ENCODE peak calls at places on chromosomes 3 and 15, in six cellular contexts. B, S, D, Z, I and O are unnamed samples.

GRCh38 chr3:78076379-78076778 is 1036.5 kb downstream of the ROBO2 start:
- DNase-seq in B (peak), S (no peak), D (no peak), Z (no peak), I (no peak), O (no peak)

GRCh38 chr3:25084016-25084415 is 344.0 kb upstream of the RARB start:
- DNase-seq in B (no peak), S (no peak), D (no peak), Z (no peak), I (no peak), O (no peak)

GRCh38 chr3:73510784-73511183 is 114.0 kb downstream of the PDZRN3 start:
- DNase-seq in B (no peak), S (no peak), D (no peak), Z (no peak), I (no peak), O (no peak)

GRCh38 chr3:34872406-34872805 is 766.9 kb upstream of the ARPP21 start:
- DNase-seq in B (no peak), S (no peak), D (no peak), Z (no peak), I (no peak), O (no peak)

GRCh38 chr15:95300958-95301357 is 1029.5 kb upstream of the NR2F2 start:
- DNase-seq in B (peak), S (no peak), D (no peak), Z (no peak), I (no peak), O (no peak)

GRCh38 chr3:178485756-178486155 is 50.5 kb upstream of the KCNMB2 start:
- DNase-seq in B (peak), S (no peak), D (peak), Z (no peak), I (peak), O (no peak)

GRCh38 chr3:173690542-173690941 is 293.0 kb downstream of the NLGN1 start:
- DNase-seq in B (no peak), S (no peak), D (no peak), Z (no peak), I (no peak), O (no peak)

GRCh38 chr3:128326051-128326823 is 140.5 kb downstream of the DNAJB8 start:
- DNase-seq in B (no peak), S (no peak), D (no peak), Z (no peak), I (no peak), O (no peak)

GRCh38 chr15:83567318-83567717 is 86.6 kb upstream of the ADAMTSL3 start:
- DNase-seq in B (no peak), S (no peak), D (no peak), Z (no peak), I (no peak), O (no peak)

GRCh38 chr15:45646220-45646619 is 11.4 kb downstream of the SQOR start:
- DNase-seq in B (peak), S (no peak), D (no peak), Z (no peak), I (no peak), O (no peak)

GRCh38 chr3:149367021-149367840 is 10.2 kb downstream of the TM4SF1 start:
- DNase-seq in B (peak), S (no peak), D (no peak), Z (no peak), I (peak), O (no peak)

GRCh38 chr3:29324180-29324651 is 43.3 kb downstream of the RBMS3 start:
- DNase-seq in B (peak), S (no peak), D (peak), Z (peak), I (peak), O (no peak)

GRCh38 chr15:58440181-58440910 is 8.6 kb downstream of the LIPC start:
- DNase-seq in B (peak), S (no peak), D (peak), Z (no peak), I (no peak), O (no peak)

GRCh38 chr3:121707531-121708273 is 41.8 kb downstream of the GOLGB1 start:
- DNase-seq in B (no peak), S (no peak), D (no peak), Z (no peak), I (peak), O (no peak)

GRCh38 chr3:25547103-25547502 is 117.6 kb downstream of the TOP2B start:
- DNase-seq in B (no peak), S (no peak), D (no peak), Z (no peak), I (no peak), O (no peak)

GRCh38 chr3:131285456-131285855 is 96.1 kb upstream of the NUDT16 start:
- DNase-seq in B (no peak), S (no peak), D (no peak), Z (no peak), I (no peak), O (no peak)

GRCh38 chr3:11641316-11641682 is 2.4 kb downstream of the VGLL4 start:
- DNase-seq in B (peak), S (no peak), D (no peak), Z (no peak), I (no peak), O (no peak)

GRCh38 chr3:55065331-55065730 is 137.5 kb upstream of the LRTM1 start:
- DNase-seq in B (no peak), S (no peak), D (no peak), Z (no peak), I (no peak), O (no peak)

GRCh38 chr15:98164573-98164972 is 204.1 kb downstream of the ARRDC4 start:
- DNase-seq in B (no peak), S (no peak), D (no peak), Z (no peak), I (no peak), O (no peak)

GRCh38 chr3:50390523-50391177 is 31.3 kb upstream of the TMEM115 start:
- DNase-seq in B (no peak), S (no peak), D (no peak), Z (peak), I (no peak), O (peak)

GRCh38 chr3:77859131-77859530 is 819.2 kb downstream of the ROBO2 start:
- DNase-seq in B (no peak), S (no peak), D (no peak), Z (no peak), I (no peak), O (no peak)

GRCh38 chr15:94231728-94232086 is 346 bp downstream of the MCTP2 start:
- DNase-seq in B (no peak), S (no peak), D (no peak), Z (no peak), I (no peak), O (no peak)

GRCh38 chr3:66498718-66499611 is 1.9 kb downstream of the LRIG1 start:
- DNase-seq in B (no peak), S (no peak), D (no peak), Z (peak), I (no peak), O (no peak)

GRCh38 chr3:56135941-56136340 is 332.3 kb downstream of the ERC2 start:
- DNase-seq in B (no peak), S (no peak), D (no peak), Z (no peak), I (no peak), O (no peak)

GRCh38 chr3:186365202-186365974 is 3.4 kb upstream of the DGKG start:
- DNase-seq in B (peak), S (no peak), D (no peak), Z (peak), I (no peak), O (no peak)

GRCh38 chr15:92829875-92830274 is 70.2 kb upstream of the CHD2 start:
- DNase-seq in B (no peak), S (no peak), D (no peak), Z (no peak), I (no peak), O (no peak)

GRCh38 chr3:106349191-106349881 is 480.5 kb upstream of the CBLB start:
- DNase-seq in B (peak), S (no peak), D (no peak), Z (no peak), I (no peak), O (no peak)